ENCODE peak calls at places on chromosomes 2 and 18, in seven cellular contexts. Q is fibroblast of lung, Z is HepG2, H is H1, E is PC-9, R is K562, K is OCI-LY7. W is an unnamed sample.

GRCh38 chr2:237731663-237732062 is 66.9 kb upstream of the RBM44 start:
- DNase-seq in Q (peak; percentile 86), Z (peak; percentile 48), H (no peak), E (peak; percentile 69), R (no peak), K (no peak), W (no peak)

GRCh38 chr2:38098351-38099095 is 22.6 kb upstream of the CYP1B1 start:
- DNase-seq in Q (no peak), Z (no peak), H (no peak), E (no peak), R (no peak), K (no peak), W (peak; percentile 25)

GRCh38 chr2:218033590-218034496 is 31.0 kb upstream of the TNS1 start:
- DNase-seq in Q (no peak), Z (no peak), H (no peak), E (no peak), R (no peak), K (no peak), W (peak; percentile 68)

GRCh38 chr2:196586511-196586991 is 53.0 kb upstream of the CCDC150 start:
- DNase-seq in Q (peak; percentile 88), Z (no peak), H (no peak), E (peak; percentile 7), R (peak; percentile 2), K (no peak), W (no peak)

GRCh38 chr2:12884713-12885282 is 168.1 kb downstream of the TRIB2 start:
- DNase-seq in Q (peak; percentile 84), Z (no peak), H (no peak), E (peak; percentile 72), R (peak; percentile 37), K (no peak), W (no peak)

GRCh38 chr2:159677654-159678053 is 34.7 kb upstream of the MARCHF7 start:
- DNase-seq in Q (peak; percentile 22), Z (peak; percentile 10), H (no peak), E (no peak), R (no peak), K (no peak), W (no peak)

GRCh38 chr2:64018715-64019082 is 529 bp downstream of the VPS54 start:
- DNase-seq in Q (peak; percentile 52), Z (no peak), H (no peak), E (no peak), R (peak; percentile 47), K (no peak), W (peak; percentile 66)

GRCh38 chr2:143701785-143702184 is 572.6 kb downstream of the ARHGAP15 start:
- DNase-seq in Q (no peak), Z (no peak), H (no peak), E (no peak), R (no peak), K (no peak), W (no peak)

GRCh38 chr18:34494359-34494696 is 215.8 kb upstream of the DTNA start:
- DNase-seq in Q (no peak), Z (peak; percentile 3), H (no peak), E (no peak), R (no peak), K (no peak), W (peak; percentile 40)

GRCh38 chr2:222791946-222792649 is 68.7 kb upstream of the ACSL3 start:
- DNase-seq in Q (peak; percentile 50), Z (no peak), H (no peak), E (no peak), R (no peak), K (no peak), W (no peak)

DNA sequence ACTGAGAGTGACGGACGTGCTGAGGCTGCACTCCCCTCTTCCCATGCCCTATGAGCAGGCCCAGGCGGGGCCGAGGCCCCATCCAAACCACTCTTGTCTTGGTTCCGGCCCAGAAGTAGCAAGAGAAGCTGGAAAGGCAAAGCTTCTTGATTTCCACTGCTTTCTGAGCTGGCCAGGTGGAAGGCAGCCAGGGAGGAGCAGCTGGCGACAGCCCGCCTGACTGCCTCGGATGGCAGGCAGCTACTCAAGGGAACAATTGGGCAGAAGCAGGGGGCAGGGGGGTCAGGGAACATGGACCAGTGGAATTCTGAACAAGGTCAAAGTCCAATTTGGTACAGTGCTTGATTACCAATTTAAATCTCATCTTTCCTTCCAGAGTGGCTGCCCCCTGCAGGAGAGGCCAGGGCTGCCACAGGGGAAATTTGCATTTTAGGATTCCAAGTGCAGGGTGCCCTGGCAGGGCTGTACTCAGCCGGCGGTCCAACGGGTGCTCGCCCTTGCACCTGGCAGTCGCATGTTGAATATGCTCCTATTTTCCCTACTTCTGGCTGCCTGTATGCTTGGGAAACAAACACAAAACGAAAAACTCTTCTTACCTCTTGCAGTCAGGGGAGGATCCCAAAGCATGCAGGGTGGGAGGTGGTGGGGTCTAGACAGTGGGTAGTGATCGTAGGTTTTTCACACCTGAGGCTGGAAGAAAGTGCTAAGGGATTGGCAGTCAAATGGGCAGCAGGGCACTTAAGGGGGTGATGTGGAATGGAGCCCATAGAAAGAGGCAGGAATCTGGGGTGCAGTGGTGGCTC is 67.3 kb downstream of the LIPG start:
- DNase-seq in Q (no peak), Z (peak; percentile 28), H (no peak), E (no peak), R (no peak), K (no peak), W (peak; percentile 47)
- TF ChIP-seq CTCF in Q (peak; percentile 44), Z (peak; percentile 38), H (peak; percentile 53), E (no peak), R (no peak), K (no peak), W (peak; percentile 55)

DNA sequence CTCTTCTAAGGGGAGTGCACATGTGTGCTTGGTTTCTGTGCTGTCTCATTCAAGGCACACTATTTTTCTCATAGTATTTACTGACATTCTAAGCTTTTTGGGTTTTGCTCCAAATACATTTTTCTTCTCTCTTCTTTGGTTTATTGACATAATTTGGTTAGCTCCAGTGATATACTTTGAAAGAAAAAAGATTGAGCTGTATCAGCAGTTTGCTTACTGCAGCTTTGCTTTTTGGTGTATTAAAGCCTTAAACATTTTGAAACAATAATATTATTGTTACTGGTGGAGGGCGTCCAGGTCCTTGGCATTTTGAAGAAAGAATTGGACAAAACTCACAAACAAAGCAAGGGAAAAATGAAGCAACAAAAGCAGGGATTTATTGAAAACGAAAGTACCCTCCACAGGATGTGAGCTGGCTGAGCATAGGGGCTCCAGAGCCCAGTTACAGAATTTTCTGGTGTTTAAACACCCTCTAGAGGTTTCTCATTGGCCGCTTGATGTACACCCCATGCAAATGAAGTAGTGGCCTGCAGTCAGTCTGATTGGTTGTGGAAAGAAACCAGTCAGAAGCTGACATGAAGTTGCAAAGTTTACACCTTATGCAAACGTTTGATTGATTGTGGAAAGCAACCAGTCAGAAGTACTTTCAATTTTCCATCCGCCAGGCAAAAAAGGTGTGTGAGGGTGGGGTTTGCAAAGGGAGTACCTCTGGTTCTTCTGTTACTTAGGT is 62.2 kb downstream of the VWA3B start:
- DNase-seq in Q (peak; percentile 77), Z (peak; percentile 71), H (no peak), E (peak; percentile 10), R (peak; percentile 37), K (peak; percentile 26), W (peak; percentile 56)
- H3K27ac ChIP-seq in Q (peak overlapping the region; percentile 24), Z (no peak overlapping the region), H (no peak overlapping the region), E (no peak overlapping the region), R (no peak overlapping the region), K (no peak overlapping the region), W (no peak overlapping the region)

DNA sequence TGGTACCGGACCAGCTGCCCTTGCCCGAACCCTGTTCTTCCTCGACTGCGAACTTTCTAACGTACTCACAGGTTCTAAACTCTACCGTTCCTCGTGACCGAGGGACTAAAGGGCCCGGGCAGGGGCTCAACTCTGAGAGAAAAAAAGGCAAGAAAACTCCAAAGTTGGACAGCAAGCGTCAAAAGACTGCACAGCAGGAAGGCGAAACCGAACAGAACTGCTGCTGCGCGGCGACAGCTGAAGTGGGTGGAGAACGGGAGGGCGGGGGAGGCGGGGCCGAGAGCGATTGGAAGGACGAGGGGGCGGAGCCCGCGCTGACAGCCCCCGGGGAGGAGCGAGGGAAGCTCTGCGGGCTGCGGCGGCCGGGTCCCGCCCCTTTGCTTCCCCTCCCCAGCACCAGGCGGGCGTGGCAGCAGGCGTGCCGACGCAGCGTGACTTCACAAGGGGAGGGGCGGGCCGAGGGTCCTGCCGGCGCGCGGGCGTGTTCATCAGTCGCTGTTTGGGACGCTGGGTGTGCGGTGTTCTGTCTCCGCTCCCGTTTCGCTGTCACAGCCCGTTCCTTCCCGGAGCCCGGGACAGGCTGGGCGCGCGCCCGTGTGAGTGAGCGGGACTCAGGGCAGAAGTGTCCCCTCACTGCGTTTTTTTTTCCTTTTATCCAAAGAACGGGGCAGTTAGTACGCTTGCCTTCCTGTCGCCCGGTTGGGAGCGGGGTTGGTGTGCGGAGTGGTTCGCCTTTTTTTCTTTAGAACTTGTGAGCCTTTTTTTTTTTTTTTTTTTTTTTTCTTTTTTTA is at the start of gene NABP1:
- DNase-seq in Q (peak; percentile 97), Z (peak; percentile 92), H (peak; percentile 93), E (peak; percentile 95), R (peak; percentile 95), K (peak; percentile 97), W (peak; percentile 96)
- H2AFZ ChIP-seq in Q (no peak within 1 kb of the TSS), Z (peak within 1 kb of the TSS; percentile 84), H (peak within 1 kb of the TSS; percentile 57), E (peak within 1 kb of the TSS; percentile 75), R (peak within 1 kb of the TSS; percentile 57), K (peak within 1 kb of the TSS; percentile 69), W (peak within 1 kb of the TSS; percentile 97)

GRCh38 chr2:170017848-170018492 is 160.0 kb upstream of the MYO3B start:
- DNase-seq in Q (peak; percentile 36), Z (no peak), H (no peak), E (no peak), R (no peak), K (no peak), W (no peak)

GRCh38 chr2:170014769-170015168 is 163.2 kb upstream of the MYO3B start:
- DNase-seq in Q (no peak), Z (no peak), H (no peak), E (no peak), R (no peak), K (no peak), W (no peak)

GRCh38 chr2:170013802-170014551 is 164.0 kb upstream of the MYO3B start:
- DNase-seq in Q (peak; percentile 35), Z (no peak), H (no peak), E (no peak), R (peak; percentile 98), K (no peak), W (peak; percentile 36)

GRCh38 chr2:170009209-170009608 is 168.7 kb upstream of the MYO3B start:
- DNase-seq in Q (no peak), Z (no peak), H (no peak), E (no peak), R (no peak), K (no peak), W (no peak)

DNA sequence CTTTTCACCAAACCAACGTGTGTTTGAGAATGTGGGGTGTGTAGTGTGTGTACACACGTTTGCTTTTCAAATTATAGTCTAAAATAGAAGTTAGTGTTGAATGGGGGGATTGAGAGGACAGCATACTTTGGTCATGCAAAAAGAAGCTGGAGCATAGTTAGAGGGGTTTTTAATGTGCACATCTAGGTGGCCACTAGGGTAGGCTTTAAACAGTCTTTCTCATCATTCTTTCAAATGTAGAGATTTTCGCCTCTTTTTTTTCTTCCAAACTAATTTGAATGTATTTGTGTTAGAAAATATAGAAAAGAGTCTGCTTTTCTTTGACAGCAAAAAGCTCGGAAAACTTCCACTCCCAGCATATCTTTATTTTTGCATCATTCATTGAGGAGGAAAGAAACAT is 165.2 kb upstream of the MYO3B start:
- DNase-seq in Q (no peak), Z (no peak), H (no peak), E (no peak), R (no peak), K (no peak), W (no peak)
- TF ChIP-seq CTCF in Q (no peak), Z (no peak), H (no peak), E (no peak), R (no peak), K (peak; percentile 13), W (peak; percentile 30)